ENCODE peak calls at places on chromosomes 16 and 17, in four cellular contexts. V, R, E and L are unnamed samples.

GRCh38 chr17:32490101-32490482 is 3.3 kb downstream of the CDK5R1 start:
- DNase-seq in V (no peak), R (no peak), E (no peak), L (peak; percentile 48)

GRCh38 chr17:65545708-65546523 is 15.5 kb downstream of the AXIN2 start:
- DNase-seq in V (peak; percentile 45), E (peak; percentile 43), R (no peak), L (no peak)

GRCh38 chr16:2516391-2517240 is 2.9 kb downstream of the ATP6V0C start:
- DNase-seq in E (peak; percentile 74), R (no peak), V (no peak), L (no peak)

GRCh38 chr17:15882058-15882720 is 62.7 kb upstream of the ADORA2B start:
- DNase-seq in E (no peak), R (no peak), V (no peak), L (no peak)

GRCh38 chr16:1932050-1933028 is 10.7 kb downstream of the MSRB1 start:
- DNase-seq in R (no peak), E (no peak), V (no peak), L (no peak)

GRCh38 chr16:85673529-85674417 is 15.0 kb downstream of the GINS2 start:
- DNase-seq in E (peak; percentile 70), V (peak; percentile 60), R (no peak), L (peak; percentile 87)

GRCh38 chr17:2402517-2402916 is 1.7 kb upstream of the MNT start:
- DNase-seq in R (no peak), E (peak; percentile 59), V (no peak), L (no peak)

GRCh38 chr16:73315645-73316044 is 267.7 kb upstream of the ZFHX3 start:
- DNase-seq in V (no peak), E (no peak), R (no peak), L (no peak)

GRCh38 chr17:65855245-65855644 is 293.8 kb upstream of the AXIN2 start:
- DNase-seq in E (no peak), R (no peak), V (no peak), L (peak; percentile 47)

GRCh38 chr16:88616320-88616719 is 22.1 kb upstream of the IL17C start:
- DNase-seq in V (no peak), R (no peak), E (no peak), L (peak; percentile 94)

GRCh38 chr17:71276071-71276470 is 844.7 kb upstream of the SOX9 start:
- DNase-seq in R (no peak), V (no peak), E (no peak), L (no peak)

GRCh38 chr17:73831699-73832098 is 187.5 kb upstream of the SDK2 start:
- DNase-seq in V (no peak), R (no peak), E (no peak), L (no peak)

GRCh38 chr16:80807916-80808315 is 3.5 kb upstream of the CDYL2 start:
- DNase-seq in E (no peak), V (no peak), R (no peak), L (no peak)

GRCh38 chr16:51402785-51403184 is 251.7 kb upstream of the SALL1 start:
- DNase-seq in V (no peak), E (no peak), R (no peak), L (no peak)

GRCh38 chr17:36935681-36936454 is 1.4 kb upstream of the LHX1 start:
- DNase-seq in E (no peak), V (no peak), R (no peak), L (no peak)

GRCh38 chr16:31696968-31697743 is 169.5 kb downstream of the AHSP start:
- DNase-seq in R (no peak), V (no peak), E (no peak), L (no peak)

GRCh38 chr16:46690281-46691178 is 1.1 kb downstream of the ORC6 start:
- DNase-seq in E (no peak), R (no peak), V (no peak), L (peak; percentile 32)

GRCh38 chr16:46746821-46747776 is 1.0 kb downstream of the MYLK3 start:
- DNase-seq in R (no peak), V (peak; percentile 61), E (no peak), L (no peak)

GRCh38 chr16:66115373-66115772 is 251.1 kb upstream of the CDH5 start:
- DNase-seq in R (no peak), E (no peak), V (no peak), L (no peak)

GRCh38 chr17:74736423-74737298 is at the start of gene RAB37:
- DNase-seq in E (peak; percentile 58), V (peak; percentile 60), R (peak; percentile 52), L (peak; percentile 93)

GRCh38 chr17:9057310-9057709 is 36.0 kb downstream of the NTN1 start:
- DNase-seq in E (no peak), R (no peak), V (no peak), L (no peak)

GRCh38 chr16:55476625-55477533 is 2.1 kb upstream of the MMP2 start:
- DNase-seq in R (no peak), V (peak; percentile 65), E (peak; percentile 77), L (no peak)

GRCh38 chr17:6075050-6075449 is 4.9 kb downstream of the WSCD1 start:
- DNase-seq in V (no peak), R (no peak), E (no peak), L (no peak)

GRCh38 chr16:17328971-17329370 is 141.8 kb downstream of the XYLT1 start:
- DNase-seq in E (no peak), V (no peak), R (no peak), L (no peak)

GRCh38 chr17:31494259-31495048 is 103.0 kb downstream of the RAB11FIP4 start:
- DNase-seq in V (no peak), R (peak; percentile 83), E (no peak), L (peak; percentile 67)

GRCh38 chr16:54936086-54936978 is 5.7 kb downstream of the IRX5 start:
- DNase-seq in E (no peak), R (no peak), V (no peak), L (peak; percentile 71)

GRCh38 chr17:21129023-21129681 is 2.4 kb downstream of the DHRS7B start:
- DNase-seq in R (no peak), E (no peak), V (no peak), L (no peak)

GRCh38 chr16:30954993-30955392 is 2.6 kb upstream of the SETD1A start:
- DNase-seq in E (no peak), V (no peak), R (no peak), L (no peak)

GRCh38 chr16:47204736-47205499 is 61.2 kb upstream of the NETO2 start:
- DNase-seq in R (no peak), E (no peak), V (no peak), L (no peak)

GRCh38 chr16:82043680-82044584 is 8.9 kb downstream of the HSD17B2 start:
- DNase-seq in R (no peak), V (no peak), E (no peak), L (no peak)
- H3K4me3 ChIP-seq in R (no peak overlapping the region), V (no peak overlapping the region), E (no peak overlapping the region), L (no peak overlapping the region)

DNA sequence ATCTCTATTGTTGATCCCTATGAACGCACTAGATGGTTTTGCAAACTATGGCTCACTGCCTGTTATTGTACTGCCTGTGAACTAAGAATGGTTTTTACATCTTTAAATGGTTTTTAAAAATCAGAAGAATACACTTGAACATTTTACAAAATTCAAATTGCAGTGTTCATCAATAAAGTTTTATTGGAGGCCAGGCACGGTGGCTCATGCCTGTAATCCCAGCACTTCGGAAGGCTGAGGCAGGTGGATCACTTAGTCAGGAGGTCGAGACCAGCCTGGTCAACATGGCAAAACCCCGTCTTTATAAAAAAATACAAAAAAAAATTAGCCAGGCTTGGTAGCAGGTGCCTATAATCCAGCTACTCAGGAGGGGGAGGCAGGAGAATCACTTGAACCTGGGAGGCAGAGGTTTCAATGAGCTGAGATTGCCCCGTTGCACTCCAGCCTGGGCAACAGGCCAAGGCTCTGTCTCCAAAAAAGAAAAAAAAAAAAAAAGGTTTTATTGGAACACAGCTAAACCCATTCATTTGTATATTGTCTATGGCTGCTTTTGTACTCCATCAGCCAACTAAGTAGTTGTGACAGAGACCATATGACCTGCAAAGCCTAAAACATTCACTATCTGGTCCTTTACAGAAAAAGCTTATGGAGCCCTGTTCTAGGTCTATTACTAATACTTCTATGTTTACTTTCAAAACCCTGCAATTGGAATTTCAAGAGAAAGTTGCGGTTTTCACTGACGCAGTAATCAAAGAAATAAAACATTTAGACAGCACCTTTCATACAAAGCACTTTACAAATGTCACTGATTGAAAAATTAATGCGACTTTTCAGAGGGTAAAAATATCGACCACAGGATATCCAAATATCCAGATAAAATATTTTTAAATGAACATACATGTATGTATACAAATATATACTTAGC is 18.8 kb downstream of the IKZF3 start:
- DNase-seq in E (no peak), R (no peak), V (no peak), L (no peak)
- H3K27ac ChIP-seq in E (no peak overlapping the region), R (no peak overlapping the region), V (no peak overlapping the region), L (no peak overlapping the region)

GRCh38 chr16:11358531-11358930 is 13.3 kb downstream of the RMI2 start:
- DNase-seq in R (no peak), V (no peak), E (no peak), L (no peak)
- H3K4me1 ChIP-seq in R (peaks cover 54% of the 10 kb centered on the region), V (peaks cover 55% of the 10 kb centered on the region), E (no peaks in the 10 kb centered on the region), L (peaks cover 40% of the 10 kb centered on the region)

DNA sequence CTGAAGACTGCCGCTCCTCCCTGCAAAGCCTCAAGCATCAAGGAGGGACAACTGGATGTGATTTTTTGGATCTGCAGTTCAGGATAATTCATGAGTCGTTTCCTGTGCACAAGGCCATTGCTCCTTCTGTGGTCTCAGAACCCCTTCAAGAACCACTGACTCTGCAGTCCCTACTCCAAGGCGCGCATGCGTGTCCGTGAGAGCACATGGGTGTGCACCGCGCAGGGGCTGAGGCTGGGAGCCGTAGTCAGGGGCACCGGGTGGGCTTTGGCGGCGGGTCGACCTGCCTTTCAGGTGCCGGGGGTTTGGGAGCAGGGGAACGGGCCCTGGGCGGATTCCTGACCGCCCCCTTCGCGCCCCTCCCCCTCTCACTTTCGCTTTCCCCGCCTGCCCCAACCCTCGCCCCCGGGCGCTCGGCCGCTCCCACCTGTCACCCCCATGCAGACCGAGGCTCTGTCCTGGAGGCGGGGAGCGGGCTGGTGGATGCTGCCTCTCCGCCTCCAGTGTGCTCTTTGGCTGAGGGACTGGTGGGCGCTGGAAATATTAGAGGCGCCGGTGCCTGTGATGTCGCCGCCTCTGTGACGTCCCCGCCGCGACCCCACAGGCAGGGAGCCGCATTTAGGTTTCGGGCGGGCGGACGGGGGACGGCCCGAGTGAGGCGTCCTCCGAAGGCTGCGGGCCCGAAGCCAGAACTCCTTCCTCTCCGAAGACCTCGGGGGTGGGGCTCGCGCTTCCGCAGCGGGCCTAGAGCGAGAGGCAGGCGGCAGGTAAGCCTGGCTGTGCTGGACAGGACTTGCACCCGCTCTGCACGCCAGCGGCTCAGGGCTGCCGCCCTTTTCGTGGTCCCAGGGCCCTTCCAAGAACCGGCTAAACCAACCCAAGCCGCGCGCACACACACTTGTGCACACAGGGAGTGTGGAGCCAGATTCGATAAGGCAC is at the start of gene SPATA32:
- DNase-seq in V (peak; percentile 68), E (peak; percentile 70), R (peak; percentile 68), L (peak; percentile 91)
- H3K4me3 ChIP-seq in V (peak within 1 kb of the TSS; percentile 68), E (peak within 1 kb of the TSS; percentile 30), R (peak within 1 kb of the TSS; percentile 53), L (peak within 1 kb of the TSS; percentile 64)